ENCODE peak calls at places on chromosomes 3 and 15, in seven cellular contexts. A, D, C, J, P, K and N are unnamed samples.

GRCh38 chr3:172622916-172623700 is 87.8 kb downstream of the NCEH1 start:
- DNase-seq in A (peak; percentile 79), D (peak; percentile 38), C (no peak), J (peak; percentile 77), P (no peak), K (peak; percentile 73), N (no peak)

GRCh38 chr3:21894459-21895083 is 143.6 kb upstream of the ZNF385D start:
- DNase-seq in A (peak; percentile 59), D (no peak), C (no peak), J (peak; percentile 65), P (no peak), K (no peak), N (peak; percentile 33)

GRCh38 chr3:150149651-150150051 is 179.0 kb upstream of the PFN2 start:
- DNase-seq in A (peak; percentile 83), D (no peak), C (no peak), J (peak; percentile 94), P (no peak), K (no peak), N (peak; percentile 90)

GRCh38 chr15:51382787-51383186 is 41.3 kb downstream of the GLDN start:
- DNase-seq in A (peak; percentile 56), D (no peak), C (peak; percentile 36), J (peak; percentile 68), P (peak; percentile 21), K (no peak), N (peak; percentile 43)

GRCh38 chr3:141895731-141896130 is 19.3 kb downstream of the ATP1B3 start:
- DNase-seq in A (no peak), D (no peak), C (no peak), J (no peak), P (no peak), K (no peak), N (peak; percentile 58)

GRCh38 chr3:89419647-89420141 is 312.3 kb downstream of the EPHA3 start:
- DNase-seq in A (peak; percentile 61), D (no peak), C (no peak), J (peak; percentile 2), P (no peak), K (no peak), N (no peak)

GRCh38 chr3:149330609-149331008 is 2.8 kb downstream of the TM4SF18 start:
- DNase-seq in A (peak; percentile 26), D (no peak), C (no peak), J (peak; percentile 13), P (no peak), K (no peak), N (no peak)

GRCh38 chr15:58738051-58738707 is 11.3 kb downstream of the ADAM10 start:
- DNase-seq in A (peak; percentile 28), D (no peak), C (no peak), J (peak; percentile 47), P (no peak), K (no peak), N (peak; percentile 44)

GRCh38 chr3:114850913-114851312 is 296.2 kb downstream of the ZBTB20 start:
- DNase-seq in A (no peak), D (no peak), C (no peak), J (no peak), P (no peak), K (no peak), N (no peak)

GRCh38 chr3:167728176-167728575 is 6.5 kb downstream of the PDCD10 start:
- DNase-seq in A (peak; percentile 69), D (no peak), C (no peak), J (peak; percentile 78), P (no peak), K (peak; percentile 35), N (peak; percentile 79)

GRCh38 chr3:43792904-43793303 is 102.2 kb downstream of the ABHD5 start:
- DNase-seq in A (no peak), D (no peak), C (no peak), J (peak; percentile 49), P (no peak), K (no peak), N (peak; percentile 38)

GRCh38 chr3:120276767-120277166 is 8.3 kb downstream of the GPR156 start:
- DNase-seq in A (no peak), D (no peak), C (no peak), J (no peak), P (no peak), K (no peak), N (no peak)

GRCh38 chr3:124818398-124819150 is 68.6 kb downstream of the ITGB5 start:
- DNase-seq in A (peak; percentile 27), D (no peak), C (no peak), J (peak; percentile 61), P (no peak), K (no peak), N (peak; percentile 69)

GRCh38 chr3:103184772-103185171 is 750.0 kb downstream of the ZPLD1 start:
- DNase-seq in A (peak; percentile 37), D (no peak), C (no peak), J (no peak), P (no peak), K (no peak), N (no peak)

GRCh38 chr3:48656841-48657281 is 5.8 kb downstream of the CELSR3 start:
- DNase-seq in A (no peak), D (no peak), C (no peak), J (no peak), P (no peak), K (no peak), N (no peak)

GRCh38 chr3:48652923-48653715 is 9.6 kb downstream of the CELSR3 start:
- DNase-seq in A (no peak), D (no peak), C (no peak), J (no peak), P (no peak), K (no peak), N (no peak)

GRCh38 chr3:48655063-48655462 is 7.6 kb downstream of the CELSR3 start:
- DNase-seq in A (no peak), D (no peak), C (no peak), J (no peak), P (no peak), K (no peak), N (no peak)

GRCh38 chr3:48656061-48656840 is 6.4 kb downstream of the CELSR3 start:
- DNase-seq in A (peak; percentile 52), D (peak; percentile 78), C (peak; percentile 89), J (peak; percentile 43), P (peak; percentile 80), K (no peak), N (peak; percentile 62)

DNA sequence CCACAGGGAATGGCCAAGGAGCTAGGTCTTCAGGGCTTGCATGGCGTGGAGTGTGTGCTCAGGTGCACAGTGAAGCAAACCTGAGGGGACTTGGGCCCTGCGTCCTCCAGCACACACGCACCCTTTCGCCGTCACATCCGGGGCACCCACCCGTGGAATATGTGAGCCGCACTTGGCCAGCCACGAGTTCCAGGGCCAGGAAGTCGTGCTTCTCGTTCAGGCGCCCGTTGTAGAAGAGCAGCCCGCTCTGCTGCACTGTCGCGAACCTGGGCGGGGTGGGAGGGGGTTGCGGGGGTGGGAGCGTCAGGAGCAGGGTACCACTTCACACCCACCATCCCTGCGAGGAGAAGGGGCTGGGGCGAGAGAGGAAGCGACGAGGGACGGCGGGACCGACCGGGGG is 7.1 kb downstream of the CELSR3 start:
- DNase-seq in A (no peak), D (no peak), C (no peak), J (no peak), P (no peak), K (no peak), N (no peak)
- H3K4me3 ChIP-seq in A (peak overlapping the region; percentile 31), D (peak overlapping the region; percentile 62), C (no peak overlapping the region), J (no peak overlapping the region), P (peak overlapping the region; percentile 40), K (peak overlapping the region; percentile 34), N (peak overlapping the region; percentile 46)

GRCh38 chr15:55279746-55280351 is 9.8 kb downstream of the RAB27A start:
- DNase-seq in A (peak; percentile 89), D (no peak), C (no peak), J (peak; percentile 79), P (no peak), K (no peak), N (peak; percentile 88)

GRCh38 chr15:55284461-55284860 is 5.2 kb downstream of the RAB27A start:
- DNase-seq in A (no peak), D (no peak), C (no peak), J (no peak), P (no peak), K (no peak), N (no peak)

GRCh38 chr15:55283295-55284147 is 6.1 kb downstream of the RAB27A start:
- DNase-seq in A (no peak), D (peak; percentile 69), C (no peak), J (no peak), P (no peak), K (no peak), N (no peak)

GRCh38 chr15:55281517-55282227 is 7.9 kb downstream of the RAB27A start:
- DNase-seq in A (no peak), D (no peak), C (no peak), J (no peak), P (no peak), K (no peak), N (no peak)

GRCh38 chr15:55282284-55282833 is 7.3 kb downstream of the RAB27A start:
- DNase-seq in A (peak; percentile 85), D (no peak), C (no peak), J (peak; percentile 92), P (no peak), K (no peak), N (peak; percentile 79)
- H3K4me3 ChIP-seq in A (no peak overlapping the region), D (peak overlapping the region; percentile 3), C (no peak overlapping the region), J (peak overlapping the region; percentile 35), P (no peak overlapping the region), K (no peak overlapping the region), N (peak overlapping the region; percentile 13)

DNA sequence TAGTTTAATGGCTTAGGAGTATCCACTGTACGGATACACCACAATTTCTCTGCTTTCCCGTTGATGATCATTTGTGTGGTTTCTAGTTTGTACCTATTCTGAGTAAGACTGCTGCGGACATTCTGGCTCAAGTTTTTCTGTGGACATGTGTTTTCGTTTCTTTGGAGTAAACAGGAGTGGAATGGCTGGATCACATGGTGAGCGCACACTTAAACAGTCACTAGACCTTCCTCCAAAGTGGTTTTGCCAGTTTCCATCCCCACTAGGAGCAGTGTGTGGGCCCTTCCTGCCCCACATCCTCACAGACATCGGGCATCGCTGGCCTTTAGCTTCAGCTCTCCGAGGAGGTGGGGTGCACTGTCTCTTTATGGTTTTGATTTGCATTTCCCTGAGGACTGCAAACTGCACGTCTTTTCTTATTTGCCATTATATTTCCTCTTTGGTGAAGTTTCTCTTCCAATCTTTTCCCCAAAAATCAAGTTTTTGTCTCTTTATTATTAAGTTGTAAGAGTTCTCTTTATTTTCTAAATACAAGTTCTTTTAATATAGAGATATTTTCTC is 94.1 kb downstream of the VGLL4 start:
- DNase-seq in A (no peak), D (no peak), C (no peak), J (no peak), P (peak; percentile 12), K (no peak), N (peak; percentile 69)
- H3K4me3 ChIP-seq in A (no peak overlapping the region), D (no peak overlapping the region), C (no peak overlapping the region), J (no peak overlapping the region), P (no peak overlapping the region), K (no peak overlapping the region), N (no peak overlapping the region)

GRCh38 chr3:187747506-187747905 is 2.2 kb upstream of the BCL6 start:
- DNase-seq in A (no peak), D (no peak), C (no peak), J (no peak), P (no peak), K (no peak), N (no peak)

GRCh38 chr3:187746059-187746453 is 788 bp upstream of the BCL6 start:
- DNase-seq in A (no peak), D (no peak), C (no peak), J (peak; percentile 62), P (no peak), K (no peak), N (no peak)

GRCh38 chr3:187745201-187746058 is at the start of gene BCL6:
- DNase-seq in A (peak; percentile 99), D (peak; percentile 92), C (peak; percentile 99), J (peak; percentile 100), P (peak; percentile 92), K (peak; percentile 97), N (peak; percentile 99)

GRCh38 chr3:187748050-187748481 is 2.8 kb upstream of the BCL6 start:
- DNase-seq in A (peak; percentile 81), D (peak; percentile 96), C (peak; percentile 96), J (peak; percentile 86), P (peak; percentile 91), K (no peak), N (peak; percentile 73)

GRCh38 chr3:187746479-187747335 is 1.4 kb upstream of the BCL6 start:
- DNase-seq in A (peak; percentile 61), D (no peak), C (no peak), J (peak; percentile 73), P (no peak), K (no peak), N (peak; percentile 59)
- H3K4me3 ChIP-seq in A (peak overlapping the region; percentile 99), D (peak overlapping the region; percentile 63), C (peak overlapping the region; percentile 85), J (peak overlapping the region; percentile 65), P (peak overlapping the region; percentile 63), K (peak overlapping the region; percentile 81), N (peak overlapping the region; percentile 98)